ENCODE peak calls at places on chromosome 2, in ten cellular contexts. W is OCI-LY7, F is foreskin fibroblast, A is neural progenitor cell, G is body of pancreas, D is fibroblast of lung, I is dorsolateral prefrontal cortex, C is astrocyte of the spinal cord, P is PC-9, H is prostate gland. Q is an unnamed sample.

GRCh38 chr2:45205480-45205879 is 196.2 kb upstream of the SIX2 start:
- DNase-seq in W (no peak), G (no peak), I (no peak), P (no peak), D (no peak), A (no peak), C (no peak), F (no peak), H (no peak), Q (no peak)

GRCh38 chr2:21356076-21356856 is 232.5 kb downstream of the TDRD15 start:
- DNase-seq in I (no peak), H (no peak), F (no peak), W (no peak), P (no peak), D (no peak), G (peak), A (no peak), C (no peak), Q (no peak)

GRCh38 chr2:127020536-127020935 is 86.4 kb downstream of the BIN1 start:
- DNase-seq in G (no peak), A (peak), C (no peak), D (no peak), H (no peak), P (no peak), I (no peak), W (no peak), F (no peak), Q (no peak)

GRCh38 chr2:98898423-98898841 is 37.6 kb downstream of the CRACDL start:
- DNase-seq in A (no peak), C (no peak), D (no peak), W (no peak), F (no peak), P (no peak), I (no peak), G (no peak), H (no peak), Q (no peak)

GRCh38 chr2:177598321-177598922 is 205.8 kb downstream of the AGPS start:
- DNase-seq in C (peak), I (peak), D (peak), W (no peak), P (no peak), H (no peak), G (no peak), A (no peak), F (peak), Q (no peak)

GRCh38 chr2:65389476-65389875 is 42.9 kb downstream of the SPRED2 start:
- DNase-seq in F (no peak), A (no peak), H (no peak), C (no peak), D (no peak), P (no peak), W (no peak), G (no peak), I (no peak), Q (no peak)

GRCh38 chr2:237571551-237571950 is 5.2 kb downstream of the PRLH start:
- DNase-seq in G (no peak), D (no peak), C (no peak), H (no peak), A (no peak), F (no peak), W (no peak), P (no peak), I (no peak), Q (no peak)

GRCh38 chr2:155310589-155310988 is 612.1 kb downstream of the KCNJ3 start:
- DNase-seq in F (no peak), P (no peak), G (no peak), I (no peak), W (peak), C (peak), D (peak), A (peak), H (no peak), Q (no peak)

GRCh38 chr2:156800065-156800556 is 363.9 kb downstream of the GPD2 start:
- DNase-seq in F (no peak), G (no peak), H (no peak), A (peak), I (no peak), C (no peak), W (no peak), P (no peak), D (peak), Q (no peak)

GRCh38 chr2:111982822-111983221 is 72.2 kb upstream of the TMEM87B start:
- DNase-seq in D (no peak), I (no peak), A (no peak), H (no peak), P (no peak), W (no peak), C (no peak), G (no peak), F (no peak), Q (no peak)

GRCh38 chr2:8285898-8286297 is 396.0 kb upstream of the ID2 start:
- DNase-seq in H (no peak), A (no peak), D (no peak), W (no peak), F (no peak), P (no peak), G (no peak), I (no peak), C (no peak), Q (no peak)

GRCh38 chr2:8288206-8288605 is 393.6 kb upstream of the ID2 start:
- DNase-seq in P (no peak), I (no peak), W (no peak), H (no peak), G (no peak), A (no peak), D (no peak), F (no peak), C (no peak), Q (no peak)

GRCh38 chr2:8282858-8283252 is 399.0 kb upstream of the ID2 start:
- DNase-seq in C (no peak), P (no peak), W (no peak), G (no peak), D (no peak), A (no peak), I (no peak), H (no peak), F (no peak), Q (no peak)

GRCh38 chr2:8281950-8282857 is 399.7 kb upstream of the ID2 start:
- DNase-seq in I (no peak), D (no peak), P (no peak), H (no peak), G (no peak), F (no peak), C (no peak), W (no peak), A (no peak), Q (no peak)

GRCh38 chr2:8285081-8285480 is 396.8 kb upstream of the ID2 start:
- DNase-seq in W (peak), H (no peak), P (no peak), G (no peak), I (no peak), D (peak), C (no peak), F (no peak), A (peak), Q (no peak)
- TF ChIP-seq CTCF in W (peak), H (no peak), P (no peak), G (no peak), I (peak), D (peak), C (peak), F (no peak), A (peak), Q (peak)

GRCh38 chr2:188187726-188188125 is 103.9 kb upstream of the GULP1 start:
- DNase-seq in H (no peak), G (no peak), D (no peak), C (no peak), A (no peak), W (no peak), F (no peak), I (no peak), P (no peak), Q (no peak)
- H3K4me3 ChIP-seq in H (no peak), G (no peak), D (no peak), C (no peak), A (no peak), W (no peak), F (no peak), I (no peak), P (no peak), Q (no peak)

GRCh38 chr2:220533485-220533884 is 906.1 kb downstream of the SLC4A3 start:
- DNase-seq in I (no peak), D (peak), C (no peak), F (peak), G (no peak), P (peak), H (no peak), A (peak), W (no peak), Q (no peak)
- TF ChIP-seq CTCF in I (no peak), D (no peak), C (peak), F (peak), G (no peak), P (peak), H (no peak), A (peak), W (peak), Q (peak)

DNA sequence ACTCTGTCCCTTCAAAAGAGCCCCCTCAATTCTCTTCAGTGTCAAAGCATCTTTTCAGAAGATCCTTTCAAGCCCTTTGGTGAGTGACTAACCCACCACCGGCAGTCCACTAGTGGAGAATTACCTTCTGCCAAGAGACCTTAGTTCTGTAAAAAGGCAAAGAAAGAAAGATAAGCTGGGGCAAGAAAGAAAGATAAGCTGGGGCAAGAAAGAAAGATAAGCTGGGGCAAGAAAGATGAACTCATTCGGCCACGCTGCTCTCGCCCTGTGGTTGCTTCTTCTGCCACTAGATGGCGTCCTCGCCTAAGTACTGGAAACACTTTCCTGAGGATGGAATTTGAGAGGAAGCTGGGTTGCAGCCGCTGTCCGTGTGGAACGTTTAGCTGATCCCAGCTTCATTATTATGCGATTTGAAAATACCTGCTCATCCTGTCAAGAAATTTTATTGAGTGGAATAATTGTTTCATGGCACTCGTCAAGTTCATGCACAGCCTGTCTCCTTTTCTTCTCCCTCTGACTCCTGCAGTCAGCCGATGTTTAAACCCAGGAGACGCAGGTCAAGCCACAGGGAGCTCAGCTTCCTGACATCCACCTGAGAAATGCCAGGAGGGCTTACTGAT is 17.3 kb upstream of the ANXA4 start:
- DNase-seq in W (peak), F (peak), G (peak), P (peak), I (peak), D (peak), A (peak), H (peak), C (peak), Q (no peak)
- H3K4me3 ChIP-seq in W (peak), F (peak), G (no peak), P (no peak), I (peak), D (peak), A (peak), H (no peak), C (peak), Q (peak)

GRCh38 chr2:217880891-217881290 is 121.9 kb downstream of the TNS1 start:
- DNase-seq in W (no peak), I (no peak), F (no peak), D (no peak), H (no peak), A (peak), P (no peak), G (no peak), C (peak), Q (no peak)

GRCh38 chr2:217877866-217878265 is 124.9 kb downstream of the TNS1 start:
- DNase-seq in P (no peak), H (no peak), D (no peak), A (no peak), W (no peak), C (no peak), F (no peak), G (no peak), I (no peak), Q (no peak)

GRCh38 chr2:217876253-217876570 is 126.6 kb downstream of the TNS1 start:
- DNase-seq in D (no peak), H (no peak), P (no peak), C (no peak), A (no peak), W (no peak), I (no peak), F (no peak), G (no peak), Q (no peak)

GRCh38 chr2:217880490-217880889 is 122.3 kb downstream of the TNS1 start:
- DNase-seq in A (no peak), I (no peak), P (no peak), D (no peak), W (no peak), F (no peak), H (no peak), G (no peak), C (no peak), Q (no peak)

GRCh38 chr2:217878865-217879595 is 123.8 kb downstream of the TNS1 start:
- DNase-seq in H (no peak), W (no peak), G (no peak), F (no peak), C (no peak), D (no peak), I (no peak), P (no peak), A (peak), Q (no peak)
- TF ChIP-seq CTCF in H (no peak), W (no peak), G (no peak), F (no peak), C (no peak), D (no peak), I (no peak), P (no peak), A (peak), Q (peak)

DNA sequence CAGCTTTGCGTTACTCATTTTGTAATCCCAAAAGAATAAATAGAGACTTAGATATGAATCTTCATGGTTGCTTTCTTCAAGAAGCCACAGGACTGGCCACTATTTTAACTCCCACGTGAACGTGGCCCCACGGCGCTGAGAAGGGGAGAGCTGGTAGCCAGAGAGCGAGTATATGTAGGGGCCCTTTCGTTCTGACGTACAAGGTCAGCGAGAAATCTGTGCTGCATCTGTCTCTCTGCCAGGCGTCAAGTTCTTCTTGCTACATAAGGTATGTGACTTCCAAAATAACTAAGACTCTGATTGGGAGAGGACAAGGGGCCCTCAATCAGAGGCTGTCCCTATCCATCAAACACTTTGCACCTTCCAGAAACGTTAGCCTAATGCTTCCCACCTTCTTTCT is 149.2 kb downstream of the PLEKHA3 start:
- DNase-seq in A (no peak), F (no peak), G (no peak), H (no peak), C (no peak), P (no peak), W (no peak), I (no peak), D (no peak), Q (no peak)
- H3K4me3 ChIP-seq in A (no peak), F (no peak), G (no peak), H (no peak), C (no peak), P (no peak), W (no peak), I (no peak), D (no peak), Q (no peak)

GRCh38 chr2:40282428-40282827 is 169.5 kb downstream of the SLC8A1 start:
- DNase-seq in G (no peak), I (no peak), P (no peak), H (no peak), F (no peak), W (peak), C (no peak), A (no peak), D (peak), Q (no peak)

GRCh38 chr2:40286721-40287120 is 165.2 kb downstream of the SLC8A1 start:
- DNase-seq in D (no peak), I (no peak), P (no peak), F (no peak), C (no peak), W (no peak), G (no peak), H (no peak), A (no peak), Q (no peak)

GRCh38 chr2:40285391-40285790 is 166.5 kb downstream of the SLC8A1 start:
- DNase-seq in I (no peak), A (no peak), C (no peak), D (no peak), F (no peak), W (no peak), P (no peak), H (no peak), G (no peak), Q (no peak)

GRCh38 chr2:40283111-40283909 is 168.6 kb downstream of the SLC8A1 start:
- DNase-seq in A (no peak), I (no peak), P (no peak), W (peak), D (no peak), F (no peak), G (no peak), H (no peak), C (no peak), Q (no peak)

DNA sequence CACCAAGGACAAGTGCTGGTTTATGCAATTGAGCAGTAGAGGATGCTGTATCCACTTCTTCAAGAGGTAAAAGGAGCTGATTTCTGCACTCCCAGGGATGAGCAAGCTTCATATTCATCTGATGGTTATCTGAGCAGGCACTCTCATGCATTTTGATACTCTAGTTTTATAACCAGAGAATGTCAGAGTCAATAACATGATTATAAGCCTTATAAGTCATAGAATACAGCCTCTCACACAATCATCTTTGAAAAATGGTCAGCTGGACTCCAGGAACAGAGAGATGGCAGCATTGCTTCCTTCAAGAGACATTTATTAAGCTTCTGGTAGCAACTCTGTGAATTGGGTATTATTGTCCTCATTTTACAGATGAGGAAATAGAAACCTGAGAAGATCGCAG is 167.1 kb downstream of the SLC8A1 start:
- DNase-seq in H (no peak), D (no peak), A (no peak), F (peak), I (no peak), P (no peak), C (no peak), G (no peak), W (peak), Q (no peak)
- TF ChIP-seq CTCF in H (peak), D (peak), A (no peak), F (peak), I (no peak), P (no peak), C (peak), G (no peak), W (peak), Q (no peak)

GRCh38 chr2:218961229-218961628 is 1.8 kb downstream of the CDK5R2 start:
- DNase-seq in G (no peak), A (no peak), D (no peak), H (no peak), W (no peak), P (no peak), C (no peak), F (no peak), I (no peak), Q (no peak)

GRCh38 chr2:218963597-218963996 is 4.1 kb downstream of the CDK5R2 start:
- DNase-seq in H (no peak), A (peak), W (no peak), G (no peak), P (no peak), D (no peak), I (no peak), C (no peak), F (no peak), Q (no peak)

GRCh38 chr2:218961651-218962570 is 2.4 kb downstream of the CDK5R2 start:
- DNase-seq in G (no peak), A (peak), D (no peak), C (no peak), W (no peak), I (no peak), P (no peak), F (no peak), H (no peak), Q (no peak)

GRCh38 chr2:218964041-218964771 is 4.7 kb downstream of the CDK5R2 start:
- DNase-seq in G (no peak), W (no peak), C (peak), D (peak), P (peak), F (peak), H (no peak), A (peak), I (no peak), Q (peak)

GRCh38 chr2:218962859-218963492 is 3.5 kb downstream of the CDK5R2 start:
- DNase-seq in W (no peak), F (peak), C (peak), H (peak), I (peak), G (peak), A (peak), D (peak), P (no peak), Q (peak)
- H3K4me3 ChIP-seq in W (no peak), F (peak), C (no peak), H (no peak), I (peak), G (no peak), A (peak), D (peak), P (no peak), Q (no peak)

Q was measured in kidney epithelial cell.